ENCODE peak calls at places on chromosome 5, in four cellular contexts. One of them, this sample, is unnamed.

GRCh38 chr5:120055858-120056257 is 408.2 kb upstream of the PRR16 start:
- DNase-seq in PC-3: peak
- DNase-seq in NCI-H774: no peak
- DNase-seq in endothelial cell: no peak
- DNase-seq in this sample: no peak

GRCh38 chr5:115333164-115333563 is 36.7 kb upstream of the CCDC112 start:
- DNase-seq in PC-3: no peak
- DNase-seq in NCI-H774: no peak
- DNase-seq in endothelial cell: no peak
- DNase-seq in this sample: peak

GRCh38 chr5:14396071-14396470 is 185.5 kb upstream of the OTULINL start:
- DNase-seq in PC-3: no peak
- DNase-seq in NCI-H774: no peak
- DNase-seq in endothelial cell: no peak
- DNase-seq in this sample: no peak

GRCh38 chr5:176653401-176653800 is 6.1 kb downstream of the TSPAN17 start:
- DNase-seq in PC-3: peak
- DNase-seq in NCI-H774: no peak
- DNase-seq in endothelial cell: no peak
- DNase-seq in this sample: no peak

GRCh38 chr5:168131519-168131918 is 159.9 kb upstream of the WWC1 start:
- DNase-seq in PC-3: no peak
- DNase-seq in NCI-H774: no peak
- DNase-seq in endothelial cell: no peak
- DNase-seq in this sample: no peak

GRCh38 chr5:134142806-134143205 is 28.3 kb downstream of the TCF7 start:
- DNase-seq in PC-3: no peak
- DNase-seq in NCI-H774: no peak
- DNase-seq in endothelial cell: no peak
- DNase-seq in this sample: no peak

GRCh38 chr5:65072836-65073620 is 304.3 kb downstream of the CWC27 start:
- DNase-seq in PC-3: no peak
- DNase-seq in NCI-H774: peak
- DNase-seq in endothelial cell: no peak
- DNase-seq in this sample: no peak

GRCh38 chr5:116759860-116760644 is 185.4 kb upstream of the SEMA6A start:
- DNase-seq in PC-3: no peak
- DNase-seq in NCI-H774: no peak
- DNase-seq in endothelial cell: no peak
- DNase-seq in this sample: no peak

GRCh38 chr5:1762121-1762877 is 37.3 kb downstream of the MRPL36 start:
- DNase-seq in PC-3: no peak
- DNase-seq in NCI-H774: no peak
- DNase-seq in endothelial cell: no peak
- DNase-seq in this sample: no peak

GRCh38 chr5:159242656-159243055 is 20.4 kb upstream of the UBLCP1 start:
- DNase-seq in PC-3: no peak
- DNase-seq in NCI-H774: no peak
- DNase-seq in endothelial cell: no peak
- DNase-seq in this sample: no peak

GRCh38 chr5:17992296-17992695 is 358.0 kb downstream of the TAF11L14 start:
- DNase-seq in PC-3: no peak
- DNase-seq in NCI-H774: no peak
- DNase-seq in endothelial cell: no peak
- DNase-seq in this sample: no peak

GRCh38 chr5:76025069-76025468 is 58.1 kb upstream of the SV2C start:
- DNase-seq in PC-3: no peak
- DNase-seq in NCI-H774: no peak
- DNase-seq in endothelial cell: no peak
- DNase-seq in this sample: no peak

GRCh38 chr5:115351356-115352195 is 55.1 kb upstream of the CCDC112 start:
- DNase-seq in PC-3: peak
- DNase-seq in NCI-H774: no peak
- DNase-seq in endothelial cell: no peak
- DNase-seq in this sample: no peak

GRCh38 chr5:175558801-175559480 is 80.6 kb downstream of the SFXN1 start:
- DNase-seq in PC-3: no peak
- DNase-seq in NCI-H774: no peak
- DNase-seq in endothelial cell: no peak
- DNase-seq in this sample: no peak

GRCh38 chr5:151315998-151316597 is 12.5 kb upstream of the SLC36A3 start:
- DNase-seq in PC-3: peak
- DNase-seq in NCI-H774: peak
- DNase-seq in endothelial cell: peak
- DNase-seq in this sample: no peak

GRCh38 chr5:140827704-140828401 is at the start of gene PCDHA6:
- DNase-seq in PC-3: no peak
- DNase-seq in NCI-H774: no peak
- DNase-seq in endothelial cell: no peak
- DNase-seq in this sample: no peak

GRCh38 chr5:7659420-7659819 is 191.5 kb downstream of the CFAP90 start:
- DNase-seq in PC-3: no peak
- DNase-seq in NCI-H774: no peak
- DNase-seq in endothelial cell: no peak
- DNase-seq in this sample: no peak

GRCh38 chr5:149604321-149604720 is 23.0 kb downstream of the ARHGEF37 start:
- DNase-seq in PC-3: no peak
- DNase-seq in NCI-H774: no peak
- DNase-seq in endothelial cell: no peak
- DNase-seq in this sample: no peak

GRCh38 chr5:177455036-177455660 is 8.5 kb downstream of the PRR7 start:
- DNase-seq in PC-3: peak
- DNase-seq in NCI-H774: peak
- DNase-seq in endothelial cell: peak
- DNase-seq in this sample: no peak

GRCh38 chr5:41708604-41708940 is 161.7 kb downstream of the OXCT1 start:
- DNase-seq in PC-3: no peak
- DNase-seq in NCI-H774: no peak
- DNase-seq in endothelial cell: no peak
- DNase-seq in this sample: no peak

GRCh38 chr5:163261647-163262269 is 175.6 kb upstream of the CCNG1 start:
- DNase-seq in PC-3: peak
- DNase-seq in NCI-H774: no peak
- DNase-seq in endothelial cell: peak
- DNase-seq in this sample: peak

GRCh38 chr5:54895816-54896341 is 89.5 kb downstream of the ESM1 start:
- DNase-seq in PC-3: peak
- DNase-seq in NCI-H774: peak
- DNase-seq in endothelial cell: peak
- DNase-seq in this sample: peak

GRCh38 chr5:74085782-74086181 is 459.8 kb downstream of the ARHGEF28 start:
- DNase-seq in PC-3: no peak
- DNase-seq in NCI-H774: no peak
- DNase-seq in endothelial cell: no peak
- DNase-seq in this sample: no peak

GRCh38 chr5:111143910-111144309 is 51.8 kb downstream of the WDR36 start:
- DNase-seq in PC-3: peak
- DNase-seq in NCI-H774: no peak
- DNase-seq in endothelial cell: no peak
- DNase-seq in this sample: no peak

GRCh38 chr5:167244583-167244982 is 1046.9 kb upstream of the WWC1 start:
- DNase-seq in PC-3: no peak
- DNase-seq in NCI-H774: peak
- DNase-seq in endothelial cell: peak
- DNase-seq in this sample: no peak

GRCh38 chr5:131983244-131983771 is 28.1 kb downstream of the ACSL6 start:
- DNase-seq in PC-3: no peak
- DNase-seq in NCI-H774: no peak
- DNase-seq in endothelial cell: no peak
- DNase-seq in this sample: no peak